ENCODE peak calls at places on chromosomes 5 and 9, in seven cellular contexts. One of them, this sample, is unnamed.

GRCh38 chr5:156834916-156835315 is 15.2 kb upstream of the PPP1R2B start:
- DNase-seq in A549: no peak
- DNase-seq in fibroblast of the aortic adventitia: no peak
- DNase-seq in RCC 7860: no peak
- DNase-seq in GM03348: no peak
- DNase-seq in SK-MEL-5: no peak
- DNase-seq in NCI-H2081: no peak
- DNase-seq in this sample: no peak

GRCh38 chr9:16143947-16144890 is 591.4 kb downstream of the CCDC171 start:
- DNase-seq in A549: no peak
- DNase-seq in fibroblast of the aortic adventitia: no peak
- DNase-seq in RCC 7860: no peak
- DNase-seq in GM03348: no peak
- DNase-seq in SK-MEL-5: no peak
- DNase-seq in NCI-H2081: no peak
- DNase-seq in this sample: no peak

GRCh38 chr5:104016650-104017049 is 454.1 kb upstream of the NUDT12 start:
- DNase-seq in A549: no peak
- DNase-seq in fibroblast of the aortic adventitia: peak
- DNase-seq in RCC 7860: no peak
- DNase-seq in GM03348: peak
- DNase-seq in SK-MEL-5: no peak
- DNase-seq in NCI-H2081: no peak
- DNase-seq in this sample: no peak

GRCh38 chr5:68141494-68141893 is 74.1 kb upstream of the PIK3R1 start:
- DNase-seq in A549: no peak
- DNase-seq in fibroblast of the aortic adventitia: peak
- DNase-seq in RCC 7860: no peak
- DNase-seq in GM03348: peak
- DNase-seq in SK-MEL-5: no peak
- DNase-seq in NCI-H2081: no peak
- DNase-seq in this sample: no peak

GRCh38 chr5:442335-443238 is at the start of gene EXOC3:
- DNase-seq in A549: peak
- DNase-seq in fibroblast of the aortic adventitia: peak
- DNase-seq in RCC 7860: peak
- DNase-seq in GM03348: peak
- DNase-seq in SK-MEL-5: peak
- DNase-seq in NCI-H2081: peak
- DNase-seq in this sample: peak

GRCh38 chr5:1807479-1808185 is 6.4 kb downstream of the NDUFS6 start:
- DNase-seq in A549: no peak
- DNase-seq in fibroblast of the aortic adventitia: no peak
- DNase-seq in RCC 7860: no peak
- DNase-seq in GM03348: no peak
- DNase-seq in SK-MEL-5: no peak
- DNase-seq in NCI-H2081: no peak
- DNase-seq in this sample: no peak

GRCh38 chr9:78879324-78880100 is 582.6 kb downstream of the PSAT1 start:
- DNase-seq in A549: no peak
- DNase-seq in fibroblast of the aortic adventitia: no peak
- DNase-seq in RCC 7860: no peak
- DNase-seq in GM03348: no peak
- DNase-seq in SK-MEL-5: no peak
- DNase-seq in NCI-H2081: no peak
- DNase-seq in this sample: no peak

GRCh38 chr9:115494958-115495690 is 377.2 kb upstream of the TNC start:
- DNase-seq in A549: no peak
- DNase-seq in fibroblast of the aortic adventitia: peak
- DNase-seq in RCC 7860: no peak
- DNase-seq in GM03348: no peak
- DNase-seq in SK-MEL-5: no peak
- DNase-seq in NCI-H2081: no peak
- DNase-seq in this sample: peak

GRCh38 chr5:134136221-134136631 is 21.7 kb downstream of the TCF7 start:
- DNase-seq in A549: no peak
- DNase-seq in fibroblast of the aortic adventitia: no peak
- DNase-seq in RCC 7860: no peak
- DNase-seq in GM03348: no peak
- DNase-seq in SK-MEL-5: no peak
- DNase-seq in NCI-H2081: no peak
- DNase-seq in this sample: no peak

GRCh38 chr5:76422742-76423141 is 19.7 kb downstream of the IQGAP2 start:
- DNase-seq in A549: no peak
- DNase-seq in fibroblast of the aortic adventitia: no peak
- DNase-seq in RCC 7860: no peak
- DNase-seq in GM03348: no peak
- DNase-seq in SK-MEL-5: no peak
- DNase-seq in NCI-H2081: no peak
- DNase-seq in this sample: no peak

GRCh38 chr5:12624776-12625560 is 720.7 kb upstream of the CTNND2 start:
- DNase-seq in A549: no peak
- DNase-seq in fibroblast of the aortic adventitia: no peak
- DNase-seq in RCC 7860: no peak
- DNase-seq in GM03348: no peak
- DNase-seq in SK-MEL-5: no peak
- DNase-seq in NCI-H2081: no peak
- DNase-seq in this sample: no peak

GRCh38 chr9:89342213-89342612 is 23.9 kb downstream of the SECISBP2 start:
- DNase-seq in A549: no peak
- DNase-seq in fibroblast of the aortic adventitia: no peak
- DNase-seq in RCC 7860: no peak
- DNase-seq in GM03348: no peak
- DNase-seq in SK-MEL-5: no peak
- DNase-seq in NCI-H2081: no peak
- DNase-seq in this sample: no peak

GRCh38 chr5:120062515-120062917 is 401.6 kb upstream of the PRR16 start:
- DNase-seq in A549: no peak
- DNase-seq in fibroblast of the aortic adventitia: no peak
- DNase-seq in RCC 7860: no peak
- DNase-seq in GM03348: no peak
- DNase-seq in SK-MEL-5: peak
- DNase-seq in NCI-H2081: no peak
- DNase-seq in this sample: no peak

GRCh38 chr9:135712571-135713295 is 10.7 kb downstream of the KCNT1 start:
- DNase-seq in A549: no peak
- DNase-seq in fibroblast of the aortic adventitia: no peak
- DNase-seq in RCC 7860: no peak
- DNase-seq in GM03348: no peak
- DNase-seq in SK-MEL-5: no peak
- DNase-seq in NCI-H2081: no peak
- DNase-seq in this sample: no peak

GRCh38 chr9:87197349-87198130 is 250.2 kb upstream of the GAS1 start:
- DNase-seq in A549: no peak
- DNase-seq in fibroblast of the aortic adventitia: no peak
- DNase-seq in RCC 7860: no peak
- DNase-seq in GM03348: no peak
- DNase-seq in SK-MEL-5: no peak
- DNase-seq in NCI-H2081: no peak
- DNase-seq in this sample: no peak

GRCh38 chr5:74454263-74455030 is 186.1 kb downstream of the ENC1 start:
- DNase-seq in A549: no peak
- DNase-seq in fibroblast of the aortic adventitia: no peak
- DNase-seq in RCC 7860: no peak
- DNase-seq in GM03348: no peak
- DNase-seq in SK-MEL-5: no peak
- DNase-seq in NCI-H2081: no peak
- DNase-seq in this sample: no peak

This sample was measured in NCI-H1092 treated with DMSO at 0.1 percent for 48 hours.